ENCODE peak calls at places on chromosomes 2 and 18, in six cellular contexts. H is A549, P is fibroblast of pulmonary artery, T is GM23338, I is astrocyte of the spinal cord, B is Peyer's patch. Q is an unnamed sample.

GRCh38 chr2:133379159-133379558 is 189.1 kb downstream of the NCKAP5 start:
- DNase-seq in P (no peak), T (no peak), H (no peak), B (no peak), I (no peak), Q (no peak)

GRCh38 chr2:158142165-158142564 is 40.5 kb downstream of the UPP2 start:
- DNase-seq in B (no peak), P (no peak), I (no peak), T (no peak), H (no peak), Q (no peak)

GRCh38 chr2:121748202-121748601 is 7.2 kb upstream of the TSN start:
- DNase-seq in H (peak; percentile 61), T (peak; percentile 67), B (no peak), I (peak; percentile 42), P (peak; percentile 60), Q (no peak)

GRCh38 chr2:127672341-127673303 is 2.7 kb downstream of the LIMS2 start:
- DNase-seq in H (no peak), T (no peak), I (no peak), B (no peak), P (no peak), Q (no peak)

GRCh38 chr2:240704651-240705050 is 13.0 kb downstream of the AQP12A start:
- DNase-seq in B (no peak), P (no peak), I (no peak), T (no peak), H (no peak), Q (no peak)

GRCh38 chr2:71612581-71613520 is 159.5 kb downstream of the DYSF start:
- DNase-seq in H (no peak), T (no peak), B (no peak), P (no peak), I (no peak), Q (peak; percentile 36)

GRCh38 chr2:155965415-155966070 is 367.0 kb downstream of the NR4A2 start:
- DNase-seq in P (no peak), I (no peak), H (no peak), T (peak; percentile 20), B (no peak), Q (no peak)

GRCh38 chr2:120522151-120522751 is 176.3 kb downstream of the INHBB start:
- DNase-seq in I (no peak), B (no peak), T (no peak), H (no peak), P (peak; percentile 83), Q (no peak)

GRCh38 chr18:73007195-73007934 is 139.6 kb upstream of the NETO1 start:
- DNase-seq in T (no peak), I (peak; percentile 45), P (no peak), H (no peak), B (no peak), Q (no peak)

GRCh38 chr2:5846881-5847280 is 154.7 kb downstream of the SOX11 start:
- DNase-seq in P (no peak), I (peak; percentile 82), H (no peak), T (no peak), B (no peak), Q (no peak)

GRCh38 chr2:18987021-18987420 is 371.4 kb downstream of the OSR1 start:
- DNase-seq in T (no peak), B (no peak), H (no peak), P (no peak), I (no peak), Q (no peak)

GRCh38 chr2:117801826-117802225 is 12.7 kb upstream of the DDX18 start:
- DNase-seq in H (no peak), I (no peak), T (no peak), B (no peak), P (no peak), Q (no peak)

GRCh38 chr2:19895535-19895934 is 6.2 kb downstream of the TTC32 start:
- DNase-seq in B (no peak), I (no peak), T (no peak), P (no peak), H (no peak), Q (no peak)

GRCh38 chr18:61926532-61926931 is 33.7 kb upstream of the RNF152 start:
- DNase-seq in I (no peak), B (no peak), H (no peak), T (no peak), P (no peak), Q (no peak)

GRCh38 chr2:207746131-207746530 is 23.6 kb downstream of the FZD5 start:
- DNase-seq in H (peak; percentile 81), T (peak; percentile 85), P (peak; percentile 85), I (peak; percentile 74), B (no peak), Q (peak; percentile 23)

GRCh38 chr2:232292395-232293154 is 86.0 kb upstream of the ALPP start:
- DNase-seq in B (peak; percentile 45), T (peak; percentile 88), I (peak; percentile 41), H (peak; percentile 64), P (peak; percentile 71), Q (peak; percentile 55)

GRCh38 chr2:197803033-197803444 is 1.4 kb upstream of the PLCL1 start:
- DNase-seq in T (peak; percentile 77), P (peak; percentile 79), I (peak; percentile 62), B (no peak), H (peak; percentile 53), Q (no peak)

GRCh38 chr2:234834228-234834923 is 117.4 kb upstream of the SH3BP4 start:
- DNase-seq in B (no peak), H (no peak), P (no peak), T (no peak), I (no peak), Q (no peak)

GRCh38 chr18:8562914-8563313 is 46.3 kb upstream of the RAB12 start:
- DNase-seq in P (no peak), B (no peak), H (no peak), T (no peak), I (no peak), Q (no peak)

GRCh38 chr18:9433616-9434239 is 41.6 kb upstream of the RALBP1 start:
- DNase-seq in H (no peak), I (no peak), P (no peak), T (peak; percentile 12), B (no peak), Q (no peak)

GRCh38 chr2:24845691-24846090 is 52.5 kb downstream of the CENPO start:
- DNase-seq in I (no peak), T (no peak), H (no peak), B (no peak), P (no peak), Q (no peak)

GRCh38 chr2:222295368-222296041 is 3.3 kb downstream of the PAX3 start:
- DNase-seq in T (peak; percentile 48), B (no peak), I (peak; percentile 63), P (peak; percentile 20), H (no peak), Q (no peak)

GRCh38 chr2:200177971-200178911 is 128.3 kb upstream of the SPATS2L start:
- DNase-seq in I (peak; percentile 41), P (no peak), T (no peak), B (no peak), H (peak; percentile 7), Q (no peak)

GRCh38 chr18:67875057-67875456 is 358.5 kb upstream of the DSEL start:
- DNase-seq in I (no peak), B (no peak), P (no peak), T (no peak), H (no peak), Q (no peak)
- TF ChIP-seq CTCF in I (no peak), B (no peak), P (no peak), T (no peak), H (no peak), Q (no peak)

GRCh38 chr18:78981652-78981955 is 2.0 kb downstream of the SALL3 start:
- DNase-seq in H (no peak), T (peak; percentile 72), B (no peak), I (no peak), P (no peak), Q (no peak)

GRCh38 chr18:78983530-78983929 is 3.9 kb downstream of the SALL3 start:
- DNase-seq in H (no peak), I (peak; percentile 27), B (no peak), P (no peak), T (peak; percentile 83), Q (no peak)

GRCh38 chr18:78982186-78982585 is 2.6 kb downstream of the SALL3 start:
- DNase-seq in B (no peak), T (peak; percentile 36), I (peak; percentile 38), P (peak; percentile 32), H (no peak), Q (no peak)

GRCh38 chr18:78984941-78985784 is 5.5 kb downstream of the SALL3 start:
- DNase-seq in P (peak; percentile 29), B (no peak), I (peak; percentile 46), T (peak; percentile 90), H (peak; percentile 28), Q (no peak)

GRCh38 chr18:78986018-78986481 is 6.4 kb downstream of the SALL3 start:
- DNase-seq in H (peak; percentile 21), T (peak; percentile 75), I (peak; percentile 43), P (peak; percentile 42), B (no peak), Q (no peak)
- TF ChIP-seq CTCF in H (peak; percentile 51), T (peak; percentile 78), I (peak; percentile 65), P (peak; percentile 44), B (peak; percentile 29), Q (peak; percentile 24)

DNA sequence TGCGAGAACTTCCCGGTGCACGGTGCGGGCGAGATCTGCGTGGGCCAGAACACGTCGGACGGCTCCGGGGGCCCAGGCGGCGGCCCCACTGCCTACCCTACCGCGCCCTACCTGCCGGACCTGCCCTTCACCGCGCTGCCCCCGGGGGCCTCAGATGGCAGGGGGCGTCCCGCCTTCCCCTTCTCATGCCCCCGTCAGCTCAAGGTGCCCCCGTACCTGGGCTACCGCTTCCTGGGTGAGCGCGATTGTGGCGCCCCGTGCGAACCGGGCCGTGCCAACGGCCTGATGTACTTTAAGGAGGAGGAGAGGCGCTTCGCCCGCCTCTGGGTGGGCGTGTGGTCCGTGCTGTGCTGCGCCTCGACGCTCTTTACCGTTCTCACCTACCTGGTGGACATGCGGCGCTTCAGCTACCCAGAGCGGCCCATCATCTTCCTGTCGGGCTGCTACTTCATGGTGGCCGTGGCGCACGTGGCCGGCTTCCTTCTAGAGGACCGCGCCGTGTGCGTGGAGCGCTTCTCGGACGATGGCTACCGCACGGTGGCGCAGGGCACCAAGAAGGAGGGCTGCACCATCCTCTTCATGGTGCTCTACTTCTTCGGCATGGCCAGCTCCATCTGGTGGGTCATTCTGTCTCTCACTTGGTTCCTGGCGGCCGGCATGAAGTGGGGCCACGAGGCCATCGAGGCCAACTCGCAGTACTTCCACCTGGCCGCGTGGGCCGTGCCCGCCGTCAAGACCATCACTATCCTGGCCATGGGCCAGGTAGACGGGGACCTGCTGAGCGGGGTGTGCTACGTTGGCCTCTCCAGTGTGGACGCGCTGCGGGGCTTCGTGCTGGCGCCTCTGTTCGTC is 1.7 kb downstream of the FZD7 start:
- DNase-seq in B (no peak), P (peak; percentile 56), H (no peak), T (peak; percentile 64), I (peak; percentile 86), Q (peak; percentile 70)
- TF ChIP-seq CTCF in B (peak; percentile 31), P (peak; percentile 33), H (no peak), T (peak; percentile 67), I (peak; percentile 81), Q (peak; percentile 25)

DNA sequence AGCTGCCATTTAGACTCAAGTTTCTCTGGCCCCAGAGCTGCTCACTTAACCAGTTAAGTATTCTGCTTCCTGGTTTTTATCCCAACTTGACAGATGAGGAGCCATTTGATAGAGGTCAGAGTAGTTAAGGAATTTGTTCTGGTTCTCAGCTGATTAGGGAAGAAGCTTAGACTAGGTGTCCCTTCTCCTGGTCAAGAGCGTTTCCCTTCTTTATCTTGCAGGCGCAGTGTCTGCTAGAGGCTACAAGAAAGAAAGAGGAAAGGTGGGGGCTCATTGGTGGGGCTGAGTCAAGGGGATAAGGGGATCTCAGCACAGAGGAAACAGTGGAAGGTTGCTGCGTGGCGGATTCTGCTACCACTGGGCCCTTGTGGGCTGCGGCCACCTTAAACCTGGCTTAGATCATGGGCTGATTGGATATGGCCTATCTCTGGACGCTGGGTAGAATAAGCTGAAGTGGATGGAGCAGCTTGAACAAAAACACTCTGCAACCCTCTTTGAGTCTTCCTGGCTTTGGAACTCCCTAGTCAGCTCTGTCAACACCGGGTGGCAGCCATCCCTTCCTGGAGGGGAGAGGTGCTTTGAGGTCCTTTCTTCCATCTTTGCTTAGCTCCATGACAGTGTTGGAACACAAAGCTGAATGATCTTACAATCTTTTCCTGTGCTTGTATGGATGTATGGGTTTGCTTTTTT is 70.8 kb downstream of the QPCT start:
- DNase-seq in I (peak; percentile 54), H (peak; percentile 31), P (peak; percentile 52), B (no peak), T (no peak), Q (no peak)
- TF ChIP-seq CTCF in I (peak; percentile 35), H (peak; percentile 8), P (peak; percentile 33), B (no peak), T (peak; percentile 55), Q (no peak)

Q was measured in mesothelial cell of epicardium.